ENCODE peak calls at places on chromosome 19, in five cellular contexts. One of them, this sample, is unnamed.
A peak's percentile ranks its signal among the peaks of the same experiment; 100 is the strongest.

GRCh38 chr19:11016591-11016990 is 55.8 kb downstream of the SMARCA4 start:
- DNase-seq in cardiac fibroblast: peak; percentile 6
- DNase-seq in NCI-H510A: no peak
- DNase-seq in NCI-H1048: no peak
- DNase-seq in germinal center: no peak
- DNase-seq in this sample: no peak

GRCh38 chr19:45091031-45091918 is 1.7 kb upstream of the PPP1R37 start:
- DNase-seq in NCI-H1048: peak; percentile 98
- DNase-seq in NCI-H510A: peak; percentile 97
- DNase-seq in germinal center: peak; percentile 93
- DNase-seq in cardiac fibroblast: peak; percentile 100
- DNase-seq in this sample: peak; percentile 99

GRCh38 chr19:10639836-10640235 is 14.3 kb upstream of the ILF3 start:
- DNase-seq in NCI-H1048: no peak
- DNase-seq in germinal center: peak; percentile 58
- DNase-seq in NCI-H510A: no peak
- DNase-seq in cardiac fibroblast: no peak
- DNase-seq in this sample: no peak

GRCh38 chr19:54248016-54248601 is 5.5 kb upstream of the LILRA6 start:
- DNase-seq in cardiac fibroblast: peak; percentile 22
- DNase-seq in NCI-H510A: no peak
- DNase-seq in NCI-H1048: no peak
- DNase-seq in germinal center: no peak
- DNase-seq in this sample: no peak

GRCh38 chr19:49556412-49557398 is 23.7 kb downstream of the NOSIP start:
- DNase-seq in germinal center: no peak
- DNase-seq in cardiac fibroblast: no peak
- DNase-seq in NCI-H510A: no peak
- DNase-seq in NCI-H1048: no peak
- DNase-seq in this sample: no peak

GRCh38 chr19:16679811-16680210 is 18.9 kb downstream of the TMEM38A start:
- DNase-seq in NCI-H510A: no peak
- DNase-seq in NCI-H1048: no peak
- DNase-seq in cardiac fibroblast: no peak
- DNase-seq in germinal center: no peak
- DNase-seq in this sample: no peak

GRCh38 chr19:16327911-16328823 is 3.5 kb downstream of the KLF2 start:
- DNase-seq in cardiac fibroblast: peak; percentile 94
- DNase-seq in germinal center: peak; percentile 30
- DNase-seq in NCI-H510A: no peak
- DNase-seq in NCI-H1048: no peak
- DNase-seq in this sample: no peak

GRCh38 chr19:31175564-31176348 is 173.5 kb downstream of the TSHZ3 start:
- DNase-seq in NCI-H510A: no peak
- DNase-seq in cardiac fibroblast: no peak
- DNase-seq in NCI-H1048: no peak
- DNase-seq in germinal center: no peak
- DNase-seq in this sample: no peak

GRCh38 chr19:15563325-15563794 is 51.7 kb upstream of the CYP4F8 start:
- DNase-seq in cardiac fibroblast: peak; percentile 13
- DNase-seq in NCI-H1048: no peak
- DNase-seq in germinal center: no peak
- DNase-seq in NCI-H510A: no peak
- DNase-seq in this sample: no peak

GRCh38 chr19:16623066-16623465 is 4.9 kb downstream of the MED26 start:
- DNase-seq in NCI-H1048: no peak
- DNase-seq in cardiac fibroblast: no peak
- DNase-seq in germinal center: no peak
- DNase-seq in NCI-H510A: no peak
- DNase-seq in this sample: no peak

GRCh38 chr19:56405062-56405461 is 930 bp downstream of the ZNF583 start:
- DNase-seq in NCI-H1048: no peak
- DNase-seq in cardiac fibroblast: no peak
- DNase-seq in germinal center: no peak
- DNase-seq in NCI-H510A: no peak
- DNase-seq in this sample: no peak